ENCODE peak calls at places on chromosomes 12 and 14, in ten cellular contexts. U is lung; O is right lobe of liver; C is CD8-positive, alpha-beta T cell; J is cardiac muscle cell; D is SJSA1; R is CD8-positive, alpha-beta memory T cell; X is MM.1S; B is bronchial epithelial cell; W is upper lobe of right lung. A is an unnamed sample. For H3K27me3, the result is how much of the 10 kb centered on the place peaks cover.

GRCh38 chr14:99242816-99243795 is 28.9 kb downstream of the BCL11B start:
- DNase-seq in B (peak), X (no peak), J (no peak), D (no peak), U (no peak), R (peak), O (no peak), W (no peak), C (no peak), A (no peak)

GRCh38 chr12:98503343-98503592 is 12.1 kb upstream of the TMPO start:
- DNase-seq in C (peak), J (peak), U (peak), X (peak), W (peak), B (peak), O (peak), R (peak), D (no peak), A (peak)

GRCh38 chr12:2697057-2697456 is 97.7 kb upstream of the FKBP4 start:
- DNase-seq in B (peak), U (no peak), W (no peak), X (no peak), O (no peak), J (no peak), D (no peak), R (no peak), C (no peak), A (no peak)

GRCh38 chr14:63770187-63770807 is 42.4 kb upstream of the SGPP1 start:
- DNase-seq in D (peak), X (peak), J (peak), O (peak), W (no peak), U (peak), R (peak), C (peak), B (peak), A (peak)

GRCh38 chr14:32366256-32366655 is 37.2 kb downstream of the AKAP6 start:
- DNase-seq in B (no peak), R (no peak), C (no peak), X (no peak), U (no peak), W (no peak), J (peak), O (no peak), D (peak), A (no peak)

GRCh38 chr12:93072340-93072739 is 143.2 kb upstream of the EEA1 start:
- DNase-seq in X (no peak), B (no peak), U (no peak), D (no peak), C (no peak), W (no peak), R (no peak), J (no peak), O (no peak), A (no peak)

GRCh38 chr14:47186491-47186890 is 488.9 kb downstream of the MDGA2 start:
- DNase-seq in U (no peak), C (no peak), O (no peak), X (no peak), D (no peak), R (no peak), J (peak), B (peak), W (no peak), A (no peak)

GRCh38 chr12:91577586-91578539 is 395.2 kb upstream of the DCN start:
- DNase-seq in R (no peak), W (no peak), C (no peak), U (no peak), O (no peak), D (peak), J (peak), X (peak), B (peak), A (no peak)

GRCh38 chr12:92596388-92596787 is 106.4 kb upstream of the PLEKHG7 start:
- DNase-seq in O (no peak), U (no peak), D (no peak), X (no peak), J (peak), B (peak), W (no peak), R (no peak), C (no peak), A (no peak)

GRCh38 chr12:1357171-1357570 is 237.2 kb downstream of the FBXL14 start:
- DNase-seq in D (peak), X (no peak), R (no peak), W (no peak), O (no peak), B (no peak), U (no peak), C (no peak), J (peak), A (no peak)

GRCh38 chr14:74512431-74512830 is 18.9 kb downstream of the ISCA2 start:
- DNase-seq in C (no peak), J (no peak), X (no peak), D (no peak), U (no peak), W (peak), B (no peak), O (no peak), R (no peak), A (no peak)

GRCh38 chr14:105925615-105926414 is 399.4 kb downstream of the TMEM121 start:
- DNase-seq in C (no peak), R (no peak), W (no peak), D (no peak), X (no peak), B (no peak), U (no peak), J (no peak), O (peak), A (no peak)

GRCh38 chr14:94051115-94051514 is 25.0 kb downstream of the OTUB2 start:
- DNase-seq in D (no peak), U (peak), R (no peak), X (no peak), B (peak), W (no peak), C (no peak), O (no peak), J (peak), A (no peak)

GRCh38 chr14:20460458-20461229 is 590 bp downstream of the PIP4P1 start:
- DNase-seq in D (no peak), W (peak), R (peak), U (peak), O (no peak), J (no peak), X (peak), C (peak), B (no peak), A (no peak)

GRCh38 chr12:54502485-54502884 is 4.9 kb downstream of the NCKAP1L start:
- DNase-seq in C (no peak), O (no peak), R (no peak), X (no peak), W (no peak), D (no peak), U (no peak), B (peak), J (no peak), A (no peak)

GRCh38 chr14:79376557-79376956 is 834.7 kb downstream of the DIO2 start:
- DNase-seq in W (no peak), X (no peak), U (no peak), R (no peak), J (no peak), O (no peak), D (no peak), B (no peak), C (no peak), A (no peak)

GRCh38 chr12:120662879-120663278 is 22.5 kb downstream of the CABP1 start:
- DNase-seq in C (no peak), X (no peak), B (no peak), O (no peak), J (no peak), W (no peak), U (no peak), R (no peak), D (no peak), A (no peak)

GRCh38 chr14:61569783-61570182 is 125.5 kb upstream of the HIF1A start:
- DNase-seq in C (no peak), X (no peak), B (peak), D (peak), W (peak), R (no peak), J (peak), U (peak), O (no peak), A (no peak)

GRCh38 chr12:8449293-8449944 is 6.3 kb upstream of the CLEC6A start:
- DNase-seq in C (no peak), D (peak), W (no peak), B (no peak), O (no peak), X (no peak), J (no peak), R (no peak), U (no peak), A (no peak)

GRCh38 chr12:42102720-42103119 is 42.0 kb downstream of the GXYLT1 start:
- DNase-seq in C (no peak), O (no peak), J (no peak), X (no peak), B (no peak), W (no peak), U (no peak), R (no peak), D (no peak), A (no peak)

GRCh38 chr12:3077572-3078081 is 448 bp downstream of the TSPAN9 start:
- DNase-seq in U (no peak), O (peak), D (peak), J (peak), R (no peak), W (peak), X (no peak), B (no peak), C (no peak), A (no peak)

GRCh38 chr14:32584079-32584478 is 255.0 kb downstream of the AKAP6 start:
- DNase-seq in J (no peak), X (no peak), R (no peak), W (no peak), C (no peak), B (peak), U (no peak), O (no peak), D (no peak), A (no peak)

GRCh38 chr12:60042835-60043234 is 447.0 kb downstream of the SLC16A7 start:
- DNase-seq in O (no peak), U (no peak), X (no peak), R (no peak), B (peak), W (no peak), C (no peak), D (no peak), J (no peak), A (no peak)

GRCh38 chr12:532908-533565 is 73.3 kb downstream of the B4GALNT3 start:
- DNase-seq in J (peak), O (no peak), W (no peak), U (no peak), X (no peak), B (peak), R (no peak), C (no peak), D (no peak), A (peak)

GRCh38 chr12:47067176-47067575 is 12.2 kb upstream of the PCED1B start:
- DNase-seq in B (no peak), C (no peak), X (no peak), O (no peak), U (no peak), D (no peak), R (no peak), W (no peak), J (no peak), A (no peak)

GRCh38 chr12:69527506-69528272 is 57.5 kb downstream of the FRS2 start:
- DNase-seq in X (no peak), J (peak), O (no peak), C (no peak), R (no peak), B (peak), W (no peak), U (no peak), D (peak), A (peak)

GRCh38 chr12:114478891-114479290 is 72.9 kb upstream of the TBX5 start:
- DNase-seq in O (no peak), J (no peak), W (no peak), R (no peak), X (no peak), B (no peak), C (no peak), U (no peak), D (no peak), A (no peak)

GRCh38 chr12:114481200-114481535 is 75.2 kb upstream of the TBX5 start:
- DNase-seq in U (no peak), C (no peak), W (no peak), J (no peak), D (no peak), X (no peak), B (no peak), O (no peak), R (no peak), A (no peak)

GRCh38 chr12:114483996-114484395 is 78.1 kb upstream of the TBX5 start:
- DNase-seq in D (no peak), O (no peak), U (no peak), X (no peak), C (no peak), R (no peak), B (no peak), W (no peak), J (no peak), A (no peak)

GRCh38 chr12:114479831-114480230 is 73.9 kb upstream of the TBX5 start:
- DNase-seq in C (no peak), O (no peak), W (no peak), D (no peak), B (peak), J (peak), X (no peak), U (no peak), R (no peak), A (no peak)

DNA sequence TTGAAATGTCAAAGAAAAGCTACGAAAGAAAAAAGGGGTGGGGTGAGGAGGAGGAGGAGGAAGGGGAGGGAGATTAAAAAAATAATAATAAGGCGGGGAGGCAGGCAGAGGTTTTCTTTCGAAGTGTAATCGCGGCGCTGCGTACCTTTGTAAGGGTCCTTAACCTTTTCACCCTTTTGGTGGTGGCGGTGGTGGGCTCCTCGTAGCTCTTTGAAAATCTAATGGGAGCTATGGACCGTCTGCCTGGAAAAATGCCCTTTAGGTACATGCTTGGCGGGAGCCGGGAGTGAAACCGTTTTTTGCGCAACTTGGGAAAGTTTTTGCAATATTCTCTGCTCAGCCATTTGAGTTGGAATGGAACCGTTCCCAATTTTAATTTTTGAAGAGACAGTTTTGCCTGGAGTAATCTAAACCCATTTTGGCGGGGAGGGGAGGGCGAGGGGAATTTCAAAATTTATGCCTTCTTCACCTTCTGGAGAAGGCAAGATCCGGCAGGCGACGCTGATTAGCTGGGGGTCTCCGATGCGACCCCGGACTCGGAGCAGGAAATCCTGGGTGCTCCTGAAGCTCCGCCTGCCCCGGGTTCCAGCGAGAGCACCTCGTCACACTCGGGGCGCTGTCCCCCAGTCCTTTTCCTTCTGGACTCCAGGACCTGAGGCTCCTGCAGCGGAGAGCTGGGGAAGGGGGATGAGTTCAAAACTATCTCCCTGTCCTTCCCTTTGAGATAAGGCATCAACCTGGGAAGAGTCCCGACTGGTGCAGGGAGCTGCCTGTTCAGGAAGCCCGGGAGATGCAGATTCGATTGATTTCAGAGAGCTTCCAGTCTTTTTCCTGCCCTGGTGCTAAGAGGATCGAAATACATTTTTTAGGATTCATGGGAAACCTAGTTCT is 74.6 kb upstream of the TBX5 start:
- DNase-seq in W (no peak), D (no peak), O (peak), X (no peak), C (no peak), U (no peak), R (no peak), B (no peak), J (peak), A (no peak)
- H3K27me3 ChIP-seq in W (under half), D (half or more), O (under half), X (under half), C (under half), U (under half), R (under half), B (under half), J (half or more), A (under half)

DNA sequence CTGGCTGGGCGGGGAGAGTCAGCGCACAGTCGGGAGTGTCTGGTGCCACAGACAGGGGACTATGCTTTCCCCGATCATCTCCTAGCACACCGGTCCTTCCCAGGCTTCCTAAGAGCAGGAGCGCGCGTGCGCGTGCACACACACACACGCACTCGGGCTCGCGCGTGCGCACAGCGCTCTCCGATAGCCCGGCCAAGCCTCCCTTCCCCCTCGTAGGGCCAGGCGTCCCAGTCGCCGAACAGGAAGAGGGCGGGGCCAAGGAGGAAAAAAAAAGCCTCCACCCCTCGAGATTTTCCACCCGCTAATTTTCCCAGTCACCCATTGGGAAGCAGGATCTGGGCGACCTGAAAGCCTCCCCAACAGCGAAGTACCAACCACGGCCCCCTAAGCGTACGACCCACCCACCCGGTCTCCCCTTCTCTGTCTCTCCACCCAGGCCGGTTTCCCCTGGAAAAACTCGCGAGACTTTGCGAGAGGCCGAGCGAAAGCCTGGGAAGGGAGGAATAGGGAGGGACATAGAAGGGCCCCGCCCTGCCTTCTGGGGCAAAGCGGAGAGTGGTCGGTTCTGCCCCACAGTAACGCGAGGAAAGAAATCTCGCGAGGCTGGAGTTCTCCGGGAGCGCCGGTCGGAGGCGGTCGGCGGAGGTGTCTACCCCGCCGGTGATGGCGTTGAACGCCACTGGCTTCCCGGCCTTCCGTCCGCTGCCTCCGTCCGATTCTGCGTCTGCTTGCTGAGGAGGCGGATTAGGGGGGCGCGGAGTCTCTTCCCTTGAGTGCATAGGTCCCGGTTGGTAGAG is at the start of the genes FGFR1OP2 and INTS13:
- DNase-seq in U (peak), O (peak), B (peak), X (peak), W (peak), R (peak), C (peak), D (peak), J (peak), A (peak)
- H3K4me3 ChIP-seq in U (peak), O (peak), B (peak), X (peak), W (peak), R (peak), C (peak), D (peak), J (peak), A (peak)

GRCh38 chr12:107906719-107907118 is 132.2 kb downstream of the ASCL4 start:
- DNase-seq in B (no peak), R (no peak), X (no peak), O (no peak), J (no peak), U (no peak), D (no peak), C (no peak), W (no peak), A (no peak)
- H3K27me3 ChIP-seq in B (under half), R (under half), X (under half), O (under half), J (half or more), U (under half), D (under half), C (under half), W (half or more), A (under half)

GRCh38 chr14:73027546-73027945 is 640 bp upstream of the ZFYVE1 start:
- DNase-seq in O (no peak), W (no peak), C (no peak), J (no peak), D (no peak), R (no peak), B (no peak), U (no peak), X (no peak), A (no peak)
- H3K4me3 ChIP-seq in O (peak), W (peak), C (peak), J (peak), D (peak), R (peak), B (peak), U (peak), X (peak), A (peak)

GRCh38 chr14:100727565-100728240 is 1.0 kb downstream of the DLK1 start:
- DNase-seq in R (no peak), O (no peak), J (no peak), D (no peak), W (no peak), X (no peak), U (no peak), B (no peak), C (no peak), A (no peak)
- H3K27me3 ChIP-seq in R (under half), O (under half), J (under half), D (under half), W (half or more), X (under half), U (under half), B (under half), C (under half), A (under half)

GRCh38 chr12:130879212-130879686 is 7.4 kb downstream of the RAN start:
- DNase-seq in B (no peak), W (no peak), J (no peak), O (no peak), U (no peak), D (no peak), C (no peak), R (no peak), X (peak), A (no peak)

GRCh38 chr12:130881046-130881445 is 9.2 kb downstream of the RAN start:
- DNase-seq in J (no peak), C (no peak), B (no peak), R (no peak), D (no peak), W (no peak), X (no peak), O (no peak), U (no peak), A (no peak)

GRCh38 chr12:130879781-130880389 is 8.0 kb downstream of the RAN start:
- DNase-seq in U (no peak), R (no peak), J (no peak), B (no peak), D (no peak), C (no peak), O (no peak), W (no peak), X (no peak), A (no peak)

GRCh38 chr12:130881548-130881947 is 9.7 kb downstream of the RAN start:
- DNase-seq in O (no peak), J (no peak), C (no peak), X (no peak), U (no peak), W (no peak), B (no peak), D (no peak), R (no peak), A (no peak)

DNA sequence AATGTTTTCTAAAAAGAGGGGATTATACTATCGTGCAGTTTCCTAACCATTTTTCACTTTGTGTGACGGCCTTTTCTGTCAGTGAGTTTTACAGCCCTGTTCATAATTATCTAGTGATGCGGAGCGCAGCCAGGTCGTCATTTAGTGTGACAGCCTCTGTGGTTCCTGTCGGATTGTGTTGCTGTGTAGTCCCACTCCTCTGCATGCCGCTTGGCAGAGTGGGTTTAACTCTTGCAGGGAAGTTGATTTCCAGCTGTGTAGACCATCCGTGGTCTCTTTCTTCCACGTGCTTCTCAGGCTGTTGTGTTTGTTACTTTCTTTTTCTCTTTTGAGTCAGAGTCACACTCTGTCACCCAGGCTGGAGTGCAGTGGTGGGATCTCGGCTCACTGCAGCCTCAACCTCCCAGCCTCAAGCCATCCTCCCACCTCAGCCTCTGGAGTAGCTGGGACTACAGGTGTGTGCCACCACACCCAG is 8.6 kb downstream of the RAN start:
- DNase-seq in D (no peak), C (no peak), O (no peak), J (no peak), B (no peak), U (no peak), R (no peak), W (no peak), X (peak), A (no peak)
- H3K4me3 ChIP-seq in D (no peak), C (peak), O (no peak), J (no peak), B (no peak), U (no peak), R (peak), W (peak), X (peak), A (no peak)